ENCODE peak calls at places on chromosomes 6 and 20, in six cellular contexts. One of them, this sample, is unnamed.

GRCh38 chr20:48878849-48879248 is 42.7 kb upstream of the ARFGEF2 start:
- DNase-seq in heart right ventricle: no peak
- DNase-seq in CD4-positive, alpha-beta T cell: no peak
- DNase-seq in fibroblast of mammary gland: no peak
- DNase-seq in left ventricle myocardium inferior: no peak
- DNase-seq in fibroblast of the aortic adventitia: no peak
- DNase-seq in this sample: no peak

GRCh38 chr6:157169656-157170055 is 153.7 kb downstream of the TMEM242 start:
- DNase-seq in heart right ventricle: no peak
- DNase-seq in CD4-positive, alpha-beta T cell: no peak
- DNase-seq in fibroblast of mammary gland: no peak
- DNase-seq in left ventricle myocardium inferior: no peak
- DNase-seq in fibroblast of the aortic adventitia: no peak
- DNase-seq in this sample: no peak

GRCh38 chr6:43883698-43884659 is 114.0 kb downstream of the VEGFA start:
- DNase-seq in heart right ventricle: no peak
- DNase-seq in CD4-positive, alpha-beta T cell: no peak
- DNase-seq in fibroblast of mammary gland: no peak
- DNase-seq in left ventricle myocardium inferior: no peak
- DNase-seq in fibroblast of the aortic adventitia: peak
- DNase-seq in this sample: no peak

GRCh38 chr6:152313542-152314482 is 323.4 kb downstream of the SYNE1 start:
- DNase-seq in heart right ventricle: no peak
- DNase-seq in CD4-positive, alpha-beta T cell: no peak
- DNase-seq in fibroblast of mammary gland: peak
- DNase-seq in left ventricle myocardium inferior: no peak
- DNase-seq in fibroblast of the aortic adventitia: peak
- DNase-seq in this sample: no peak

GRCh38 chr20:56750430-56750829 is 121.3 kb downstream of the TFAP2C start:
- DNase-seq in heart right ventricle: no peak
- DNase-seq in CD4-positive, alpha-beta T cell: no peak
- DNase-seq in fibroblast of mammary gland: no peak
- DNase-seq in left ventricle myocardium inferior: no peak
- DNase-seq in fibroblast of the aortic adventitia: no peak
- DNase-seq in this sample: no peak

GRCh38 chr6:26538572-26538902 is 371 bp downstream of the HMGN4 start:
- DNase-seq in heart right ventricle: no peak
- DNase-seq in CD4-positive, alpha-beta T cell: no peak
- DNase-seq in fibroblast of mammary gland: no peak
- DNase-seq in left ventricle myocardium inferior: no peak
- DNase-seq in fibroblast of the aortic adventitia: peak
- DNase-seq in this sample: no peak

GRCh38 chr20:44208165-44208564 is 2.4 kb downstream of the OSER1 start:
- DNase-seq in heart right ventricle: no peak
- DNase-seq in CD4-positive, alpha-beta T cell: no peak
- DNase-seq in fibroblast of mammary gland: no peak
- DNase-seq in left ventricle myocardium inferior: no peak
- DNase-seq in fibroblast of the aortic adventitia: no peak
- DNase-seq in this sample: no peak

GRCh38 chr20:62766071-62766450 is 30.2 kb upstream of the MRGBP start:
- DNase-seq in heart right ventricle: no peak
- DNase-seq in CD4-positive, alpha-beta T cell: no peak
- DNase-seq in fibroblast of mammary gland: no peak
- DNase-seq in left ventricle myocardium inferior: no peak
- DNase-seq in fibroblast of the aortic adventitia: no peak
- DNase-seq in this sample: no peak

DNA sequence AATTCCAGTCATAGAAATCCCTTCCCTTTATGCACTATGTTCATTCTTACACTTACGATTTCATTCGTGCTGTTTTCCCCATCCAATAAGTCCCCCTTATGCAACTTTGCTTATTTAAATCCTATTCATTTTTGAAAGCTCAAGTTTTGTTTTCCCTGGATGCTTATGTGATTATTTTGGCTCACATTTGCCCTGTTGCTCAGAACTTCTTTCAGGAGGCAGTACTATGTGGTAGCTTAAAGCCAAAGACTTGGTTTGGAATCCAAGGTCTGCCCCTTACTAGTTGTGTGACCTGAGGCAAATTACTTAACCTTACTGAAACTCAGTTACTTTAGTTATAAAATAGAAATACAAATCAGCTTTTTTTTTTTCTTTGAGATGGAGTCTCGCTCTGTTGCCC is 59.6 kb downstream of the MOXD1 start:
- DNase-seq in heart right ventricle: no peak
- DNase-seq in CD4-positive, alpha-beta T cell: no peak
- DNase-seq in fibroblast of mammary gland: peak
- DNase-seq in left ventricle myocardium inferior: no peak
- DNase-seq in fibroblast of the aortic adventitia: peak
- DNase-seq in this sample: no peak
- TF ChIP-seq CTCF in heart right ventricle: no peak
- TF ChIP-seq CTCF in CD4-positive, alpha-beta T cell: no peak
- TF ChIP-seq CTCF in fibroblast of mammary gland: no peak
- TF ChIP-seq CTCF in left ventricle myocardium inferior: no peak
- TF ChIP-seq CTCF in fibroblast of the aortic adventitia: no peak
- TF ChIP-seq CTCF in this sample: no peak

DNA sequence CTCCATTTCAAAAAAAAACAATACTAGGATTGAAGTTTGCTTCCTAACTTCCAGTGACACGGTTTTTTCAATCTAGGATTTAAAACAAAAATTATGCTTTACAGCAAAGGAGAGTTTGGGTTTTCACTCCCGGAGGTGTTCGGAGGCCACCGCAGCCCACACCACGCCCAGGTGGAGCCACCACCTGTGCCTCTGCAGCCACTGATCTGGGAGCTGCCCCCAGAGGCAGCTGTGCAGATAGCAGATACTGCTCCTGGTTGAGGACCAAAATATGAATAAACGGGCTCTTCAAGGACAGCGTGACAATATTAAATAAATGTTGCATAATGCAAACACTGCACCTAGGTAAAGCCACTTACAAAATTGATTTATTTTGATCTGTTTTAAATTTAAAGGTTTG is 30.2 kb downstream of the DLL1 start:
- DNase-seq in heart right ventricle: no peak
- DNase-seq in CD4-positive, alpha-beta T cell: no peak
- DNase-seq in fibroblast of mammary gland: no peak
- DNase-seq in left ventricle myocardium inferior: no peak
- DNase-seq in fibroblast of the aortic adventitia: no peak
- DNase-seq in this sample: no peak
- TF ChIP-seq CTCF in heart right ventricle: no peak
- TF ChIP-seq CTCF in CD4-positive, alpha-beta T cell: no peak
- TF ChIP-seq CTCF in fibroblast of mammary gland: no peak
- TF ChIP-seq CTCF in left ventricle myocardium inferior: no peak
- TF ChIP-seq CTCF in fibroblast of the aortic adventitia: no peak
- TF ChIP-seq CTCF in this sample: no peak

DNA sequence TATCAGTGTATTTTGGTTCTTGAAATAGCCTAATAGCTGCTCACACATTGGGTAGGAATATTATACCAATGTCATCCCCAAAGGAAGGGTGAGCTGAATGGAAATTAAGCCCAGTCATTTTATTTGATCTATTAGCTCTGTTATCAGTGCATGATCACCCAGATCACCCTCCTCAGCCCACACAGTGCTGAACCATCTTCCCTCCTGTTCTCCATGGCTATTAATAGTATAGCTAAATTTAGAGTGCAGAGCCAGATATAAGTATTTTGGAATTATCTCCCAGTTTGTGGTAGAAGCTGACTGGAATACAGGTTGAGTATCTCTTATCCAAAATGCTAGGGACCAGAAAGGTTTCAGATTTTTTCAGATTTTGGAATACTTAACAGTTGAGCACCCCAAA is 45.4 kb downstream of the KCTD20 start:
- DNase-seq in heart right ventricle: no peak
- DNase-seq in CD4-positive, alpha-beta T cell: no peak
- DNase-seq in fibroblast of mammary gland: no peak
- DNase-seq in left ventricle myocardium inferior: no peak
- DNase-seq in fibroblast of the aortic adventitia: no peak
- DNase-seq in this sample: no peak
- TF ChIP-seq CTCF in heart right ventricle: no peak
- TF ChIP-seq CTCF in CD4-positive, alpha-beta T cell: no peak
- TF ChIP-seq CTCF in fibroblast of mammary gland: no peak
- TF ChIP-seq CTCF in left ventricle myocardium inferior: no peak
- TF ChIP-seq CTCF in fibroblast of the aortic adventitia: no peak
- TF ChIP-seq CTCF in this sample: no peak

GRCh38 chr20:37630161-37630560 is 63.7 kb upstream of the CTNNBL1 start:
- DNase-seq in heart right ventricle: peak
- DNase-seq in CD4-positive, alpha-beta T cell: no peak
- DNase-seq in fibroblast of mammary gland: no peak
- DNase-seq in left ventricle myocardium inferior: no peak
- DNase-seq in fibroblast of the aortic adventitia: no peak
- DNase-seq in this sample: no peak
- TF ChIP-seq CTCF in heart right ventricle: no peak
- TF ChIP-seq CTCF in CD4-positive, alpha-beta T cell: no peak
- TF ChIP-seq CTCF in fibroblast of mammary gland: no peak
- TF ChIP-seq CTCF in left ventricle myocardium inferior: no peak
- TF ChIP-seq CTCF in fibroblast of the aortic adventitia: no peak
- TF ChIP-seq CTCF in this sample: no peak

GRCh38 chr20:50296450-50297375 is 106.1 kb downstream of the CEBPB start:
- DNase-seq in heart right ventricle: no peak
- DNase-seq in CD4-positive, alpha-beta T cell: no peak
- DNase-seq in fibroblast of mammary gland: peak
- DNase-seq in left ventricle myocardium inferior: no peak
- DNase-seq in fibroblast of the aortic adventitia: peak
- DNase-seq in this sample: no peak
- TF ChIP-seq CTCF in heart right ventricle: no peak
- TF ChIP-seq CTCF in CD4-positive, alpha-beta T cell: no peak
- TF ChIP-seq CTCF in fibroblast of mammary gland: no peak
- TF ChIP-seq CTCF in left ventricle myocardium inferior: no peak
- TF ChIP-seq CTCF in fibroblast of the aortic adventitia: no peak
- TF ChIP-seq CTCF in this sample: no peak

DNA sequence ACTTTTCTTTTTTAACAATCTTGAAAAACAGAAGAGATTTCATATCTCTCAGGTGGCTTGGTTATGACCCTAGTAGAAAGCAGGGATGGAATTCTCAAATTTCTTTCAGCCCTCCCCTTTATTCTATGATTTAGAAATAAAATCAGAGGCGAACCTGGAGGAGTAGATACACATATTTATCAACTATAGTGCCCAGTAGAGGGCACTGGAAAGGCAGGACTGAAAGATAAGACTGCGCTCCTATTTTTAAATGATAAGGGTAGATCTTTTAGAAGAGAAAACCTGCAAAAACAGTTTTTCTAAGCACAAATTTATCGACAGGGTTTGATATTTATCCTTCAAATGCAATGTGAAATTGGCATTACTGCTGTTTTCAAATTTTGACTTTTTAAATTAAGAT is 1296.6 kb downstream of the EPHA7 start:
- DNase-seq in heart right ventricle: no peak
- DNase-seq in CD4-positive, alpha-beta T cell: no peak
- DNase-seq in fibroblast of mammary gland: no peak
- DNase-seq in left ventricle myocardium inferior: no peak
- DNase-seq in fibroblast of the aortic adventitia: no peak
- DNase-seq in this sample: no peak
- TF ChIP-seq CTCF in heart right ventricle: peak
- TF ChIP-seq CTCF in CD4-positive, alpha-beta T cell: no peak
- TF ChIP-seq CTCF in fibroblast of mammary gland: no peak
- TF ChIP-seq CTCF in left ventricle myocardium inferior: peak
- TF ChIP-seq CTCF in fibroblast of the aortic adventitia: no peak
- TF ChIP-seq CTCF in this sample: no peak

GRCh38 chr6:107459283-107460073 is at the start of gene PDSS2:
- DNase-seq in heart right ventricle: peak
- DNase-seq in CD4-positive, alpha-beta T cell: peak
- DNase-seq in fibroblast of mammary gland: peak
- DNase-seq in left ventricle myocardium inferior: peak
- DNase-seq in fibroblast of the aortic adventitia: peak
- DNase-seq in this sample: peak
- TF ChIP-seq CTCF in heart right ventricle: peak
- TF ChIP-seq CTCF in CD4-positive, alpha-beta T cell: no peak
- TF ChIP-seq CTCF in fibroblast of mammary gland: peak
- TF ChIP-seq CTCF in left ventricle myocardium inferior: peak
- TF ChIP-seq CTCF in fibroblast of the aortic adventitia: peak
- TF ChIP-seq CTCF in this sample: no peak

DNA sequence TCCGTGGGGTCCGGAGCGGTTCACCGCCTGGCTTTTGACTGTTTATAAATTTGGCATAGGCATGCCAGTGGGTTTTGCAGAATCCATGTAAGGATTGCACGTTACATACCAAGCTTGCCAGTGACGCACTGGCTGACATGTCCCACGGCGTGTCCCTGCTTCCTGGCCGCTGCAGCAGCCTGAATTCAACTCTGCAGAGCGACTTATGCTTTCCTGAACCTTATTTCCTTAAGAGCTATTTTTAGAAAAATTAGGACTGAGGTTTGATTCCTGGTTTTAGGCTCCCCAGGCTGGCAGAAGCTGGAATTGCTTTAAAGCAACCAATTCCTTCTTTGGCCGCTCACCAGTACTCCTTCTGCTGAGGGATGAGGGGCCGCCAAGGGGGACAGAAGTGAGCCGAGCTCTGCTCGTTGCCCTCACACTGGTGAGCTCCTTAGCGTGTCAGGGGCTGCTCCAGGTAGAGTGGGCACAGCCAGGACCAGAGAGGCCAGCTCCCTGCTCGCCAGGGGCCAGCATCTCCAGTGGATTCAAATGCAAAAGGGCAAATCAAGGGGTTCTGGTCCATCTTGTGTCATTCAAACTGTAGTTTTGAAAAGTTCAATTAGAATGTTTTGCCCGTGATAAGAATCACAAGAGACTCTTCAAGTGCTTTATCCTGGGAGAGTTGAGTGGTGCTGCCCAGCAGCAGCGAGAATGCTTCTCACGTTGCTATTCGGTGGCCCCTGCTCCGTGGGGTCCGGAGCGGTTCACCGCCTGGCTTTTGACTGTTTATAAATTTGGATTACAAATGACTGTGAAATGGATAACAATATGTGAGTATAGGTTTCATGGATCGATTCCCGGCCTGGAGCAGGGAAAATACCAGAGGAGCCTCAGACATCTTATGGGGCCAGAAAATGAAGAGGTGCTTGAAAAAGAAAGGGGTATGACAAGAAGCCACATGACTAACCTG is 17.5 kb upstream of the IRF4 start:
- DNase-seq in heart right ventricle: no peak
- DNase-seq in CD4-positive, alpha-beta T cell: no peak
- DNase-seq in fibroblast of mammary gland: no peak
- DNase-seq in left ventricle myocardium inferior: no peak
- DNase-seq in fibroblast of the aortic adventitia: peak
- DNase-seq in this sample: no peak
- TF ChIP-seq CTCF in heart right ventricle: peak
- TF ChIP-seq CTCF in CD4-positive, alpha-beta T cell: no peak
- TF ChIP-seq CTCF in fibroblast of mammary gland: no peak
- TF ChIP-seq CTCF in left ventricle myocardium inferior: peak
- TF ChIP-seq CTCF in fibroblast of the aortic adventitia: peak
- TF ChIP-seq CTCF in this sample: no peak

This sample was measured in activated B cell treated with CpG ODN at 0.5 μM for 24 hours.